ENCODE peak calls at places on chromosomes 4 and X, in eight cellular contexts. A is GM10248; U is HCT116; C is SK-N-SH; S is tibial artery; R is CD8-positive, alpha-beta T cell; D is epithelial cell of esophagus; F is B cell. E is an unnamed sample.

GRCh38 chr4:53003959-53004358 is 141.8 kb downstream of the RASL11B start:
- DNase-seq in A (no peak), U (no peak), C (no peak), S (no peak), R (no peak), D (no peak), F (no peak), E (no peak)

GRCh38 chrX:37470711-37471110 is 100.8 kb upstream of the LANCL3 start:
- DNase-seq in A (no peak), U (no peak), C (no peak), S (no peak), R (no peak), D (no peak), F (no peak), E (no peak)

GRCh38 chr4:25948051-25948450 is 34.0 kb downstream of the SMIM20 start:
- DNase-seq in A (no peak), U (no peak), C (no peak), S (no peak), R (no peak), D (no peak), F (no peak), E (no peak)

GRCh38 chr4:5757536-5757935 is 46.5 kb downstream of the EVC start:
- DNase-seq in A (no peak), U (no peak), C (no peak), S (no peak), R (no peak), D (peak), F (no peak), E (no peak)

GRCh38 chr4:114229721-114230120 is 250.3 kb upstream of the ARSJ start:
- DNase-seq in A (no peak), U (no peak), C (no peak), S (no peak), R (no peak), D (no peak), F (no peak), E (no peak)

GRCh38 chr4:1746265-1746691 is 25.0 kb downstream of the TACC3 start:
- DNase-seq in A (peak), U (peak), C (peak), S (peak), R (peak), D (peak), F (peak), E (peak)

GRCh38 chr4:54090804-54091623 is 8.9 kb upstream of the GSX2 start:
- DNase-seq in A (peak), U (no peak), C (peak), S (peak), R (no peak), D (peak), F (no peak), E (no peak)

GRCh38 chrX:44784241-44784640 is 59.6 kb upstream of the DUSP21 start:
- DNase-seq in A (no peak), U (no peak), C (no peak), S (no peak), R (no peak), D (no peak), F (no peak), E (no peak)

GRCh38 chr4:109472343-109472761 is 38.7 kb downstream of the SEC24B start:
- DNase-seq in A (no peak), U (no peak), C (no peak), S (no peak), R (no peak), D (peak), F (no peak), E (no peak)

GRCh38 chr4:188428935-188429334 is 289.7 kb downstream of the TRIML1 start:
- DNase-seq in A (no peak), U (no peak), C (no peak), S (no peak), R (no peak), D (peak), F (no peak), E (no peak)

GRCh38 chr4:184247421-184247820 is 29.7 kb upstream of the ENPP6 start:
- DNase-seq in A (no peak), U (no peak), C (no peak), S (no peak), R (no peak), D (no peak), F (no peak), E (no peak)

GRCh38 chr4:10832989-10833635 is 148.5 kb upstream of the CLNK start:
- DNase-seq in A (no peak), U (no peak), C (no peak), S (no peak), R (no peak), D (no peak), F (no peak), E (no peak)

GRCh38 chr4:158805628-158806471 is 37.0 kb downstream of the FNIP2 start:
- DNase-seq in A (no peak), U (no peak), C (peak), S (no peak), R (no peak), D (peak), F (no peak), E (no peak)

GRCh38 chr4:102308032-102308799 is 37.1 kb downstream of the SLC39A8 start:
- DNase-seq in A (no peak), U (no peak), C (no peak), S (no peak), R (no peak), D (peak), F (no peak), E (no peak)

GRCh38 chr4:41369680-41370079 is 113.0 kb downstream of the UCHL1 start:
- DNase-seq in A (no peak), U (no peak), C (no peak), S (peak), R (no peak), D (peak), F (no peak), E (no peak)

GRCh38 chr4:105963461-105964400 is 68.5 kb downstream of the NPNT start:
- DNase-seq in A (no peak), U (peak), C (no peak), S (no peak), R (no peak), D (peak), F (no peak), E (no peak)

GRCh38 chr4:168831919-168832745 is 177.9 kb downstream of the CBR4 start:
- DNase-seq in A (peak), U (peak), C (peak), S (peak), R (no peak), D (peak), F (peak), E (peak)

GRCh38 chrX:46770006-46770816 is 11.3 kb upstream of the SLC9A7 start:
- DNase-seq in A (no peak), U (no peak), C (no peak), S (no peak), R (no peak), D (peak), F (no peak), E (no peak)

GRCh38 chr4:40475609-40476008 is 140.5 kb downstream of the CHRNA9 start:
- DNase-seq in A (no peak), U (no peak), C (no peak), S (no peak), R (no peak), D (no peak), F (no peak), E (no peak)

GRCh38 chr4:186297013-186297645 is 31.1 kb downstream of the F11 start:
- DNase-seq in A (peak), U (peak), C (peak), S (no peak), R (no peak), D (peak), F (peak), E (no peak)

GRCh38 chrX:106791495-106791894 is 11.0 kb upstream of the TBC1D8B start:
- DNase-seq in A (no peak), U (no peak), C (no peak), S (no peak), R (no peak), D (peak), F (no peak), E (no peak)
- TF ChIP-seq CTCF in A (peak), U (peak), C (peak), S (no peak), R (no peak), D (peak), F (peak), E (no peak)

GRCh38 chr4:123398151-123398802 is 1.7 kb downstream of the SPRY1 start:
- DNase-seq in A (peak), U (peak), C (peak), S (peak), R (peak), D (peak), F (peak), E (peak)
- TF ChIP-seq CTCF in A (peak), U (peak), C (peak), S (peak), R (peak), D (peak), F (peak), E (peak)

GRCh38 chrX:149540621-149541520 is at the start of gene EOLA1:
- DNase-seq in A (peak), U (peak), C (peak), S (peak), R (peak), D (peak), F (peak), E (no peak)
- TF ChIP-seq CTCF in A (no peak), U (no peak), C (no peak), S (no peak), R (no peak), D (no peak), F (no peak), E (no peak)

DNA sequence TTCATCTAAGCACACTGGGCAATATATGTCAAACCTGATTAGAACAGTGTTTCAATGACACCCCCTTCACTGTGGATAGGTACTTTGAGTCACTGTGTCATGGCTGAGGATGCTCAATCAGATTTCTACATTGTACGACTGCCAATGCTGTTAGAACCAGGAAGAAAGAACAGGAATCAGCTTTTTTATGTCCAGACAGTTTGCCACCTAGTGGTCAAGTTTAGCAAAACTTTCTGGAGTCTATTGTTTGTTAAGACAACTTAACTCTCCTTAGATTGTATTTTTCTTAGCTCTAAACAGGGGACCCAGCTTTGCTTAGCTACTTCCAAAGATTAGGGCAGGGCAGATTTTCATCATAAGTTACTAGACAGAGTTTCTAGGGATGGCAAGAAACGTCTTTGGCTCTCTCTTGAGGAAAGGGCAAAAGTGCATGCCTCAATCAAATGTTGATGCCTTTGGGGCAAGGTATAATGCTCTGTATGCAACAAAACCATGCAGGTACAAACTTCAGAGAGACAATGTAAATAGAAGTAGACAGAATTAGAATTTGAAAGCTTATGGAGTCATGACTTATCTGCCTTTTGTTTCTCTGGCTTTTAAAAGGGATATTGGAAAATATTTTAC is 40.5 kb upstream of the BMP3 start:
- DNase-seq in A (peak), U (peak), C (peak), S (no peak), R (no peak), D (peak), F (peak), E (no peak)
- TF ChIP-seq CTCF in A (peak), U (peak), C (peak), S (peak), R (peak), D (peak), F (peak), E (peak)

DNA sequence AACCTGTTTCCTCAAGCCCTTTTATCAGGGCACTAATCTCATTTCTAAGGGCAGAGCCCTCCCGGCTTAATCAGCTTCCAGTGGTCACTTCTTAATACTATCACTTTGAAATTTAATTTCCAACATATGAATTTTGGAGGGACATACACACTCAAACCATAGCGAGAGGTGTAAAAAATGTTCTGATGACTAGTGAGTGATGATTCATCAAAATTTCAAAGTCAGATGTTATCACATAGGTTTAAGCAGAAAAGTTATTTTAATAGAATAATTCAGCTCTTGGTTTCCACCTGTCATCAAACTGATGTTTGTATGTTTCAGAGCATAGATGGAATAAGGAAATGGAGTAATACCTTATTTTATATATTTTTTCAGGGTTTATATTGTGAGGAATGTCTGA is 161.9 kb downstream of the TLL1 start:
- DNase-seq in A (no peak), U (no peak), C (no peak), S (no peak), R (no peak), D (no peak), F (no peak), E (no peak)
- TF ChIP-seq CTCF in A (no peak), U (no peak), C (no peak), S (no peak), R (no peak), D (no peak), F (no peak), E (no peak)

DNA sequence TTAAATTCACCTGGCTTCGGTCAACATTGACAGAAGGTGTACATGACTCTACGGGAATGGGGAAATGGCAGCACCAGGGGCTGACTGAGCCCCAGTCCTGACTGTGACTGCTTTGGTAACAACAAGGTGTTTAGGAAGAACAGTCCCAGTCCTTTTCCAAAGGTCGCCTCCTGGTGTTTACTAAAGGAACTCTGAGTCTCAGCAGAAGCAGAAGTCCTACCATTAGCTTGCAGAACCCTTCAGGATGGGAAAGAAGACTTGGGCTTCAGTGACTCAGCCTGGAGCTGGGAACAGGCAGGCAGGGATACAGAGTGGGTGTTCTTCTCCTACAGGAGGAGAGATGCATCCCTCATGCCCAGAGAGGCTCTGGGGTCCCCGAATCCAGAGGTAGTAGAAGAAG is 103.3 kb downstream of the MGST2 start:
- DNase-seq in A (no peak), U (no peak), C (no peak), S (no peak), R (no peak), D (peak), F (no peak), E (no peak)
- TF ChIP-seq CTCF in A (no peak), U (peak), C (peak), S (no peak), R (no peak), D (peak), F (no peak), E (no peak)

GRCh38 chr4:67394771-67395310 is 150.5 kb downstream of the CENPC start:
- DNase-seq in A (no peak), U (no peak), C (no peak), S (no peak), R (no peak), D (peak), F (no peak), E (no peak)

GRCh38 chr4:67397931-67398330 is 147.4 kb downstream of the CENPC start:
- DNase-seq in A (no peak), U (no peak), C (no peak), S (no peak), R (no peak), D (no peak), F (no peak), E (no peak)

GRCh38 chr4:67393007-67393406 is 152.3 kb downstream of the CENPC start:
- DNase-seq in A (no peak), U (no peak), C (no peak), S (no peak), R (no peak), D (no peak), F (no peak), E (no peak)

GRCh38 chr4:67396008-67396407 is 149.3 kb downstream of the CENPC start:
- DNase-seq in A (no peak), U (no peak), C (no peak), S (no peak), R (no peak), D (no peak), F (no peak), E (no peak)

GRCh38 chr4:67393699-67394281 is 151.5 kb downstream of the CENPC start:
- DNase-seq in A (peak), U (peak), C (peak), S (no peak), R (no peak), D (peak), F (no peak), E (no peak)
- TF ChIP-seq CTCF in A (peak), U (peak), C (peak), S (peak), R (peak), D (peak), F (peak), E (peak)

GRCh38 chrX:83469551-83469950 is 38.5 kb upstream of the POU3F4 start:
- DNase-seq in A (peak), U (no peak), C (peak), S (no peak), R (no peak), D (peak), F (no peak), E (no peak)
- TF ChIP-seq CTCF in A (peak), U (peak), C (peak), S (no peak), R (no peak), D (peak), F (peak), E (no peak)

GRCh38 chrX:103254171-103254824 is 657 bp downstream of the TCEAL8 start:
- DNase-seq in A (peak), U (peak), C (peak), S (peak), R (no peak), D (peak), F (no peak), E (peak)

GRCh38 chrX:103253608-103254007 is 1.3 kb downstream of the TCEAL8 start:
- DNase-seq in A (no peak), U (no peak), C (no peak), S (no peak), R (no peak), D (no peak), F (no peak), E (no peak)

GRCh38 chrX:103249805-103250204 is 5.2 kb downstream of the TCEAL8 start:
- DNase-seq in A (no peak), U (no peak), C (no peak), S (no peak), R (no peak), D (no peak), F (no peak), E (no peak)

GRCh38 chrX:103250977-103251376 is 4.0 kb downstream of the TCEAL8 start:
- DNase-seq in A (no peak), U (no peak), C (no peak), S (no peak), R (no peak), D (peak), F (no peak), E (no peak)

GRCh38 chrX:103248553-103248952 is 6.4 kb downstream of the TCEAL8 start:
- DNase-seq in A (peak), U (peak), C (peak), S (no peak), R (no peak), D (peak), F (no peak), E (no peak)
- TF ChIP-seq CTCF in A (peak), U (peak), C (peak), S (peak), R (peak), D (peak), F (peak), E (peak)